ENCODE peak calls at places on chromosomes 16 and 17, in five cellular contexts. O is effector memory CD4-positive, alpha-beta T cell; J is posterior cingulate gyrus; B is lower leg skin; Y is mesothelial cell of epicardium. A is an unnamed sample.

GRCh38 chr17:28576758-28577465 is at the start of gene ALDOC:
- DNase-seq in O (peak; percentile 95), B (peak; percentile 99), J (peak; percentile 98), Y (peak; percentile 91), A (peak; percentile 98)

GRCh38 chr16:85062728-85063336 is 35.2 kb downstream of the KIAA0513 start:
- DNase-seq in B (no peak), O (no peak), Y (no peak), J (peak; percentile 87), A (no peak)

GRCh38 chr17:75587718-75588545 is at the start of gene MYO15B:
- DNase-seq in Y (peak; percentile 58), J (peak; percentile 83), O (peak; percentile 21), B (peak; percentile 91), A (peak; percentile 46)

GRCh38 chr16:21005008-21005407 is 104.4 kb downstream of the LYRM1 start:
- DNase-seq in O (no peak), Y (no peak), J (no peak), B (no peak), A (no peak)

GRCh38 chr17:66675991-66676371 is 158.9 kb upstream of the CACNG5 start:
- DNase-seq in O (no peak), B (peak; percentile 87), Y (no peak), J (peak; percentile 89), A (no peak)

GRCh38 chr16:88634141-88634993 is 4.0 kb upstream of the IL17C start:
- DNase-seq in Y (no peak), J (no peak), B (peak; percentile 84), O (peak; percentile 20), A (no peak)

GRCh38 chr16:9787717-9788116 is 394.5 kb downstream of the GRIN2A start:
- DNase-seq in J (no peak), Y (no peak), B (no peak), O (no peak), A (no peak)

GRCh38 chr16:84718-85452 is 6.9 kb downstream of the MPG start:
- DNase-seq in Y (no peak), B (no peak), O (no peak), J (peak; percentile 87), A (no peak)

GRCh38 chr16:87350681-87351319 is 32.8 kb downstream of the FBXO31 start:
- DNase-seq in O (no peak), B (no peak), Y (no peak), J (peak; percentile 90), A (no peak)

GRCh38 chr16:12900599-12901203 is 697 bp upstream of the SHISA9 start:
- DNase-seq in Y (no peak), O (no peak), B (no peak), J (peak; percentile 86), A (no peak)

GRCh38 chr16:88759245-88759975 is 25.6 kb downstream of the PIEZO1 start:
- DNase-seq in B (no peak), J (no peak), O (peak; percentile 43), Y (no peak), A (no peak)

GRCh38 chr16:26561303-26561702 is 505.4 kb upstream of the C16orf82 start:
- DNase-seq in Y (no peak), O (no peak), J (no peak), B (no peak), A (no peak)

GRCh38 chr17:16013943-16014407 is 14.4 kb downstream of the TTC19 start:
- DNase-seq in B (no peak), Y (no peak), O (no peak), J (no peak), A (no peak)

GRCh38 chr17:43403846-43404245 is 5.1 kb downstream of the ARL4D start:
- DNase-seq in B (no peak), O (no peak), J (no peak), Y (no peak), A (no peak)

GRCh38 chr16:55012793-55013192 is 82.1 kb downstream of the IRX5 start:
- DNase-seq in J (no peak), O (no peak), B (peak; percentile 64), Y (no peak), A (no peak)

GRCh38 chr16:27222499-27223225 is 19.3 kb downstream of the KDM8 start:
- DNase-seq in Y (no peak), O (no peak), J (peak; percentile 58), B (no peak), A (no peak)

GRCh38 chr17:63848834-63849689 is 6.6 kb upstream of the SMARCD2 start:
- DNase-seq in B (peak; percentile 98), J (peak; percentile 98), Y (peak; percentile 76), O (peak; percentile 88), A (peak; percentile 96)

GRCh38 chr17:17018612-17019429 is 23.4 kb upstream of the MPRIP start:
- DNase-seq in Y (no peak), J (no peak), O (no peak), B (no peak), A (no peak)

GRCh38 chr17:39231091-39231561 is 5.4 kb upstream of the STAC2 start:
- DNase-seq in B (no peak), O (no peak), Y (no peak), J (peak; percentile 62), A (no peak)

GRCh38 chr16:23182675-23183485 is at the start of gene SCNN1G:
- DNase-seq in Y (no peak), J (no peak), O (no peak), B (no peak), A (no peak)

GRCh38 chr16:15708096-15708495 is 58.1 kb downstream of the NDE1 start:
- DNase-seq in Y (no peak), B (no peak), O (no peak), J (no peak), A (no peak)

GRCh38 chr17:67891481-67892119 is 66.3 kb downstream of the BPTF start:
- DNase-seq in O (no peak), B (no peak), J (no peak), Y (no peak), A (no peak)

GRCh38 chr17:19542247-19542646 is 8.6 kb downstream of the SLC47A1 start:
- DNase-seq in Y (no peak), O (no peak), J (peak; percentile 75), B (no peak), A (no peak)

GRCh38 chr16:70737377-70738082 is 51.7 kb upstream of the MTSS2 start:
- DNase-seq in J (peak; percentile 82), Y (no peak), O (peak; percentile 32), B (peak; percentile 94), A (peak; percentile 28)

GRCh38 chr16:46690281-46691178 is 1.1 kb downstream of the ORC6 start:
- DNase-seq in B (no peak), J (no peak), Y (no peak), O (no peak), A (no peak)

GRCh38 chr17:70159980-70160379 is 9.4 kb upstream of the KCNJ2 start:
- DNase-seq in B (no peak), O (no peak), Y (no peak), J (no peak), A (no peak)

GRCh38 chr17:28151001-28151400 is 108.5 kb downstream of the NLK start:
- DNase-seq in O (no peak), J (no peak), Y (no peak), B (no peak), A (no peak)

GRCh38 chr17:78844301-78845005 is 3.8 kb upstream of the USP36 start:
- DNase-seq in J (peak; percentile 57), B (no peak), Y (no peak), O (no peak), A (no peak)

GRCh38 chr16:1261131-1261917 is 5.5 kb downstream of the TPSD1 start:
- DNase-seq in Y (no peak), B (no peak), J (no peak), O (no peak), A (no peak)

GRCh38 chr17:81334419-81334896 is 39.4 kb upstream of the SLC38A10 start:
- DNase-seq in Y (no peak), O (no peak), J (no peak), B (no peak), A (no peak)

GRCh38 chr16:11224894-11225676 is 30.9 kb downstream of the SOCS1 start:
- DNase-seq in J (no peak), O (peak; percentile 58), Y (no peak), B (peak; percentile 87), A (peak; percentile 38)

GRCh38 chr17:82241183-82241925 is 12.5 kb downstream of the SLC16A3 start:
- DNase-seq in O (no peak), Y (no peak), B (peak; percentile 95), J (peak; percentile 87), A (no peak)

GRCh38 chr17:40402668-40403067 is 15.0 kb downstream of the TOP2A start:
- DNase-seq in B (no peak), J (no peak), O (no peak), Y (no peak), A (no peak)

GRCh38 chr16:81567987-81568748 is 123.6 kb downstream of the CMIP start:
- DNase-seq in J (peak; percentile 72), B (no peak), Y (no peak), O (no peak), A (no peak)

GRCh38 chr17:51165680-51166197 is 472 bp upstream of the NME2 start:
- DNase-seq in O (no peak), B (no peak), Y (no peak), J (peak; percentile 70), A (no peak)

GRCh38 chr17:15945493-15946209 is 721 bp downstream of the ADORA2B start:
- DNase-seq in J (peak; percentile 67), O (no peak), B (no peak), Y (no peak), A (no peak)

GRCh38 chr17:43219001-43219400 is 7.3 kb downstream of the TMEM106A start:
- DNase-seq in B (peak; percentile 68), Y (no peak), J (no peak), O (no peak), A (no peak)